ENCODE peak calls at places on chromosomes 16 and 17, in four cellular contexts. Q is H9, H is H1, Z is neuronal stem cell. L is an unnamed sample.

GRCh38 chr17:81037783-81038733 is 3.1 kb downstream of the BAIAP2 start:
- DNase-seq in Z (no peak), H (no peak), Q (peak; percentile 53), L (peak; percentile 39)

GRCh38 chr17:77214743-77215142 is 74.0 kb downstream of the SEC14L1 start:
- DNase-seq in Z (no peak), Q (peak; percentile 87), H (peak; percentile 63), L (no peak)

GRCh38 chr17:80393491-80393890 is 21.5 kb upstream of the ENDOV start:
- DNase-seq in Z (no peak), H (no peak), Q (no peak), L (no peak)

GRCh38 chr16:29743827-29744531 is 1.8 kb downstream of the C16orf54 start:
- DNase-seq in Q (no peak), H (peak; percentile 66), Z (no peak), L (no peak)

GRCh38 chr16:80023865-80024264 is 423.3 kb upstream of the MAF start:
- DNase-seq in H (no peak), Z (no peak), Q (no peak), L (peak; percentile 71)

GRCh38 chr17:36777118-36777517 is 160.2 kb upstream of the LHX1 start:
- DNase-seq in Z (peak; percentile 54), H (no peak), Q (no peak), L (no peak)

GRCh38 chr16:56860226-56861020 is 4.6 kb upstream of the SLC12A3 start:
- DNase-seq in H (no peak), Q (no peak), Z (no peak), L (peak; percentile 30)

GRCh38 chr16:2968368-2968737 is 795 bp upstream of the PAQR4 start:
- DNase-seq in Q (no peak), H (no peak), Z (no peak), L (no peak)

GRCh38 chr17:3992370-3992769 is 28.1 kb upstream of the ATP2A3 start:
- DNase-seq in H (no peak), Q (no peak), Z (no peak), L (no peak)

GRCh38 chr17:4908301-4908700 is 5.4 kb upstream of the CHRNE start:
- DNase-seq in Z (no peak), Q (peak; percentile 84), H (no peak), L (peak; percentile 81)

GRCh38 chr16:74521691-74522090 is 85.2 kb downstream of the GLG1 start:
- DNase-seq in Q (no peak), H (no peak), Z (no peak), L (no peak)

GRCh38 chr17:63450551-63450950 is 4.4 kb upstream of the CYB561 start:
- DNase-seq in Z (no peak), H (no peak), Q (no peak), L (no peak)

GRCh38 chr17:72373910-72374741 is 253.3 kb downstream of the SOX9 start:
- DNase-seq in Q (no peak), Z (no peak), H (no peak), L (no peak)

GRCh38 chr16:27924411-27925118 is 138.9 kb downstream of the GSG1L start:
- DNase-seq in Q (no peak), H (no peak), Z (no peak), L (no peak)

GRCh38 chr17:57626520-57627210 is 118.4 kb downstream of the CCDC182 start:
- DNase-seq in Z (no peak), Q (no peak), H (no peak), L (no peak)

GRCh38 chr16:11833951-11834695 is 17.2 kb downstream of the RSL1D1 start:
- DNase-seq in Z (no peak), Q (no peak), H (no peak), L (peak; percentile 92)

GRCh38 chr16:70685061-70685937 is 554 bp downstream of the MTSS2 start:
- DNase-seq in H (no peak), Q (no peak), Z (no peak), L (no peak)

GRCh38 chr16:51592013-51592501 is 441.0 kb upstream of the SALL1 start:
- DNase-seq in Z (no peak), Q (no peak), H (no peak), L (no peak)

GRCh38 chr16:66658860-66659190 is 37.7 kb downstream of the CMTM4 start:
- DNase-seq in Z (no peak), Q (no peak), H (no peak), L (no peak)

GRCh38 chr17:41738077-41738800 is 3.8 kb upstream of the HAP1 start:
- DNase-seq in Q (peak; percentile 95), H (peak; percentile 95), Z (peak; percentile 82), L (peak; percentile 82)

DNA sequence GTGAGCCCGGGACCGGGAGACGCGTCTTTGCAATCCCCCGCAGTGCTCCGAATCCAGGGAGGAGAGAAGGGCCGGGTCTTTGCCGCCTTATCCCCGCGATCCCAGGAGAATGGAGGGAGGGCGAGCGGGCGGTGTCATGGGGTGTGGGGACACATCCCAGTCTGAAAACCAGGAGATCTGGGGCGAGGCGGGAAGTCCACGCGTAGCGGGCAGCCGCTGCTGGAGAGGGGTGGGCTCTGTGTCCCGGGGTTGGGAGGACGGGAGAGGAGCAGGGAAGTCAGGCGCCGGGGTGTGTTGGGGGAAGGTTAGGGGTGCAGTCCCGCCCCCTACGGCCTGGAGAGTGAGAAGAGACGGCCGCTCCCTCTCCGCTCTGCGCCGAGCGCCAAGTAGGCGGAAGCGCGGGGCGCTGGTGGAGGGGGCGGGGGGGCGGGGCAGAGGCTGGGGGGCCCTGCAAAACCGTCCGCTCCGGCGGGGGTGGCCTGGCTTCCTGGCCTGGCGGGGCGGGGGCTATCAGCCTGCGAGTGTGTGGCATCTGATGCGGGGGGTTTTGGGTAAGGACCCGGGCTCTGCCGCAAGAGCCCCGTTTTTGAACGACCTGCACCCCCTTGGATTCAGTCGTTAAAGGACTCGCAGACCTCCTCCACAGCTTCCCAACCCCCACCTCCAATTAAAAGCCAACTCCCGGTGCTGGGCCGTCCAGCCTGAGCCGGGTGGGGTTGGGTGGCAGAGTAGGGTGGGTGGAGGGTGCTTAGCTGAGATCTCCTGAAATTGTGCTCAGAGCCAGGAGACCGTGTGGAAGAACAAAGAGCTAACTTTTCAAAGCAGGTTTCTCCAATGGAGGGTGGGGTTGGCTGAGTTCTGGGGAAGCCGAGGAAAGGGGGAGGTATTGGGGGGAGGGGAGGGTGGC is 654 bp downstream of the LASP1 start:
- DNase-seq in H (peak; percentile 79), Q (peak; percentile 74), Z (no peak), L (no peak)
- H2BK12ac ChIP-seq in H (peak overlapping the region; percentile 64), Q (no peak overlapping the region), Z (no peak overlapping the region), L (peak overlapping the region; percentile 66)

DNA sequence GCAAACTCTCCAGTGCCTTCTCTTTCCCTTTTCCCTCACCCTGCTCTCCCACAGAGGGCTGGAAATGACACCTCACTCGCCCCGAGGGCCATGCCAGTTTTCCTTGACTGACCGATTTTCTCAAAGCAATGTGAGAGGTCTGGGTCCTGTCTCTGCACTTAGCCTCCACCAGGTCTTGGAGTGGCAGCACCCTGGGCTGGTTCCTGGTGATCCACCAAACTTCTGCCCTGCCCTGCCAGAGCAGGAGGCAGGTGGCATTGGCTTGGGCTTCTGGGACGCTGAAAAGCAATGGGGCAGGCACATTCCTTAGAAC is 97.5 kb downstream of the RAB11FIP4 start:
- DNase-seq in Z (no peak), Q (no peak), H (no peak), L (peak; percentile 77)
- H3K23ac ChIP-seq in Z (no peak overlapping the region), Q (no peak overlapping the region), H (no peak overlapping the region), L (no peak overlapping the region)

DNA sequence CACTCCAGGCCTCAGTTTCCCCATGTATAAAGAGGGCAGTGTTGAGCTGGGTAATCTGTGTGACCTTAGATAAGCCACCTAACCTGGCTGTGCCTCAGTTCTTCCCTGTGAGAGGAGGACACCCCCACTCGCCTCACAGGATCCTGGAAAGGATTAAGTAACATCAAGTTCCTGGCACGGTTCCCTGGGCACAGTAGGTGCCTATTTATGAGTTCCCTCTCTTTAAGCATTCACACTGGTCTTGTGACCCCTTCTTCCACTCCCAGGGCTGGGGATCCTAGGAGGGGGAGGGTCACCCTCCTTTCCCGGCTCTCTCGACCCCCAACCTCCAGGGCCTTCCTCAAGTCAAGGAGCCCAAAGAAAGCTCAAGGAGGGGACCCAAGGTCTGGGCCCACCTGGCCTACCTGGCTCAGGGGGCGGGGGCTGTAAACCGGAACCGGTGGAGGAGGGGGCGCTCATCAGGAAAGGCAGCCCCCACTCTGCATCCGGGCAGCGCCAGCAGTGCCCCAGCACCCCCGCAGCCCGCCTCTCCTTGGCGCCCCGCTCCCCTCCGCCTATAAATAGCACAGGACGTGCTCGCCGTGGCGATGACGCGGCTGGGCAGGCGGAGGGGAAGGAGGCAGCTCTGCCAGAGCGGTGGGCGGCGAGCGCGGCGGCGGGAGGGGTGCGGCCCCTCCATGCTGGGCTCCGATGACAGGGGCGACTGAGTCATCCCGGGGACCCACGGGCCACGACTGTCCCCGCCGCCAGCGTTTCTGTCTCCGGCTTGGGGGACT is 9.4 kb downstream of the RPL19 start:
- DNase-seq in H (peak; percentile 76), Q (peak; percentile 71), Z (no peak), L (peak; percentile 20)
- H2BK12ac ChIP-seq in H (peak overlapping the region; percentile 96), Q (no peak overlapping the region), Z (peak overlapping the region; percentile 95), L (no peak overlapping the region)

DNA sequence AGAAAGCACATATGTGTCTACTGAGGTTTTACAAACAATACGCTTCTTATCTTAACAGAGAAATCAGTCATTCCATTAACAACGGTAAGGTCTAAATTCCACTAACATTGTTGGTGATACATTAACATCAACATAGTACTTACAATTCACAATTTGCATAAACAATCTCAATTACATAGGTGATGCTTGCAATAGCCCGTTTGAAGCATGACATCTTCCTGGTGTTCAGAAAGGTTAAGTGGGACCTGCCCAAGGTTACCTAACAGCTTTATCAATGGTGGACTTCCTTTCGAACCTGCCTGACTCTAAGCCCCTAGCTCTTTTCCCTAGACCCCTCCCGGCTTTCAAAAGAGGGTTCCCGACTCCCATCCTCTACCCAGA is 699 bp downstream of the FAM222B start:
- DNase-seq in Z (no peak), Q (no peak), H (no peak), L (no peak)
- H3K23ac ChIP-seq in Z (no peak overlapping the region), Q (no peak overlapping the region), H (no peak overlapping the region), L (no peak overlapping the region)

GRCh38 chr17:78257810-78258322 is 26.4 kb downstream of the TMEM235 start:
- DNase-seq in Q (no peak), H (no peak), Z (no peak), L (peak; percentile 39)

GRCh38 chr17:78255953-78256704 is 24.7 kb downstream of the TMEM235 start:
- DNase-seq in Z (no peak), H (no peak), Q (no peak), L (no peak)

GRCh38 chr17:78256705-78257559 is 25.5 kb downstream of the TMEM235 start:
- DNase-seq in Q (no peak), H (no peak), Z (no peak), L (no peak)

GRCh38 chr17:78255029-78255656 is 23.7 kb downstream of the TMEM235 start:
- DNase-seq in H (no peak), Z (no peak), Q (no peak), L (no peak)

DNA sequence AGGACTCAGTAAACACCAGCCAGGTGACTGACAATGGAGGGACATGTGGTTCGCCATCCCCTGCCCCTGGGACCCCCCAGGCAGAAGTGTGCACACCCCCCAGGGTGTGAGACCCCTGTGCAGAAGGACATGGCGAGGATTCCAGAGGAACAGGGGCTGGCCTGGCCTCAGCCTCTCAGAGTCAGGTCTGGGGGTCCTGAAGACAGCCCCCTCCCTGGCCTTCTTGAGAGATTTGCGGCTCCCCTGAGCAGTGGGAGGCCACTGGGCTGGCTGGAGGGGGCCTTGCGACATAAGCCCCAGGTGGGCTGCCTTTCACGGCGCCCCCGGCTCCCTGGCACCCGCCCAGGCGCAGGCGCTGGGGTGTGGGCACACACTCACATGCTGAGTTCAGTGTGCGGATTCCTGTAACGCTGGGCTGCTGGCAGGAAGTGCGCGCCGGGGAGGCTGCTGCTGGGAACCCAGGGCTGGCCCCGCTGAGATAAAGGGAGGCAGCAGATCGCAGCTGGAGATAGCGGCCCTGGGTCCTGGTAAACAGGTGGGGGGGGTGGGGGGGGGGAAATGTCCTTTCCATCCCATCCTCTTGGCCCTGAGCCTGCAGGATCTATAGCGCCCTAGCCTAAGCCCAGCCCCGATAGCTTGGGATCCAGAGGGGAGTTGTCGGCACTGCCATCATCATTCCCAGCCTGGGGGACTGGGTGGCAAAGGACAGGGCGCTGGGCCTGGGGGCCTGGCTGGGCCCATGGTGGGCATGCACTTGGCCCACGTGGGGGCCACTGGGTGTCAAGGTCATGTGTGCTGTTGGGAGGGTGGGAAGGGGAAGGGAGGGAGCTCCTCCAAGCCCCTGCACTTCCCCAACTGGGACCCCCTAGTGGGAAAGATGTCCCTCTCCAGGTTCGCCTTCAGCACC is 27.1 kb downstream of the TMEM235 start:
- DNase-seq in H (no peak), Q (peak; percentile 65), Z (no peak), L (peak; percentile 47)
- H2BK12ac ChIP-seq in H (peak overlapping the region; percentile 80), Q (no peak overlapping the region), Z (peak overlapping the region; percentile 35), L (peak overlapping the region; percentile 72)

L was measured in trophoblast cell.